ENCODE peak calls at places on chromosomes 2 and 18, in four cellular contexts. H is PC-9, W is HCT116, A is stomach. E is an unnamed sample.

GRCh38 chr2:175877845-175878563 is 124.1 kb downstream of the LNPK start:
- DNase-seq in H (no peak), W (no peak), A (no peak), E (no peak)

GRCh38 chr2:112773510-112773909 is 9.1 kb upstream of the CKAP2L start:
- DNase-seq in H (no peak), W (no peak), A (no peak), E (no peak)

GRCh38 chr2:161946489-161947107 is 127.4 kb downstream of the DPP4 start:
- DNase-seq in H (no peak), W (peak; percentile 38), A (no peak), E (no peak)

GRCh38 chr18:68735498-68736343 is 20.8 kb upstream of the TMX3 start:
- DNase-seq in H (peak; percentile 3), W (peak; percentile 23), A (no peak), E (no peak)

GRCh38 chr18:42271656-42272355 is 316.8 kb downstream of the PIK3C3 start:
- DNase-seq in H (no peak), W (no peak), A (no peak), E (no peak)

GRCh38 chr2:457287-457686 is 169.4 kb upstream of the ALKAL2 start:
- DNase-seq in H (no peak), W (no peak), A (no peak), E (no peak)

GRCh38 chr2:238731961-238732360 is 115.9 kb upstream of the TWIST2 start:
- DNase-seq in H (no peak), W (no peak), A (no peak), E (no peak)

GRCh38 chr2:236588932-236589331 is 19.3 kb downstream of the ACKR3 start:
- DNase-seq in H (no peak), W (no peak), A (no peak), E (no peak)

GRCh38 chr2:85439986-85440385 is 21.5 kb downstream of the SH2D6 start:
- DNase-seq in H (no peak), W (no peak), A (no peak), E (no peak)

GRCh38 chr18:9335255-9336045 is 877 bp downstream of the TWSG1 start:
- DNase-seq in H (no peak), W (no peak), A (no peak), E (no peak)

GRCh38 chr2:165594231-165594934 is 124.9 kb downstream of the CSRNP3 start:
- DNase-seq in H (no peak), W (no peak), A (no peak), E (no peak)

GRCh38 chr2:197889041-197889440 is 84.6 kb downstream of the PLCL1 start:
- DNase-seq in H (no peak), W (no peak), A (no peak), E (no peak)

GRCh38 chr2:239456940-239457339 is 56.1 kb upstream of the HDAC4 start:
- DNase-seq in H (no peak), W (no peak), A (no peak), E (no peak)

GRCh38 chr18:36389811-36390581 is 92.5 kb downstream of the FHOD3 start:
- DNase-seq in H (no peak), W (no peak), A (no peak), E (no peak)
- H3K4me3 ChIP-seq in H (no peak overlapping the region), W (no peak overlapping the region), A (no peak overlapping the region), E (no peak overlapping the region)

DNA sequence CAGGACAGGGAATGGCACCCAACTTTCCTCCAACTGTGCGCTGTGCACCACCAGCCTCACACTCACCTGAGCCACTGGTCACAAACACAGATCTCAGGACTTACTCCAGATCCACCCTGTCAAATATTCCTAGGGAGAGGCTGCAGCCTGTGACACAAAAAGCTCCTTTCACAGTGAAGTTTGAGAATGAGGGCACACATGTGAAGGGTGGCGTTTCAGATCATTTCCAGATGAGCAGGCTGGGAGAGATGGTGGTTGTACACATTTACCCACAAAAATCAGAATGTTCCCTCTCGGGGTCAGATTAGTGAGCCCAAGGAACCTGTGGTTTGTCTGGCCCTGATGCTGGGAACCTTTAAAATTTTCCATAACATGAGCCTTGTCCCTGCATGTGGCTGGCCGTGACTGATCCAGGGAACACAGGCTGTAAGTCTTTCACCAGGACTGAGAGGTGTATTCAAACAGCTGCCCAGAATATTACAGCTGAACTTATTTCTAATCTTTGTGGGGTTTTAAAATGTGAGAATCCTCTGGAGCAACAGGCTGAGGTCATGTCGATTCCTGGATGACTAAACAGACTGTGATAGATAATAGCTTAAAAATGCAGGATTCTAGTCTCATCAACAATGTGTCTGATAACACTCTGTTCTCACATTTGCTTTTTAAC is 35.4 kb downstream of the IL1R2 start:
- DNase-seq in H (no peak), W (no peak), A (no peak), E (no peak)
- H3K4me1 ChIP-seq in H (peaks cover 2% of the 10 kb centered on the region), W (no peaks in the 10 kb centered on the region), A (peaks cover 8% of the 10 kb centered on the region), E (peaks cover 26% of the 10 kb centered on the region)

GRCh38 chr2:240734756-240735155 is 43.1 kb downstream of the AQP12A start:
- DNase-seq in H (no peak), W (no peak), A (no peak), E (no peak)

GRCh38 chr2:240732911-240733622 is 41.4 kb downstream of the AQP12A start:
- DNase-seq in H (no peak), W (no peak), A (no peak), E (no peak)

GRCh38 chr2:240732184-240732583 is 40.5 kb downstream of the AQP12A start:
- DNase-seq in H (no peak), W (no peak), A (no peak), E (no peak)

GRCh38 chr2:240735476-240735875 is 43.8 kb downstream of the AQP12A start:
- DNase-seq in H (no peak), W (no peak), A (no peak), E (no peak)

DNA sequence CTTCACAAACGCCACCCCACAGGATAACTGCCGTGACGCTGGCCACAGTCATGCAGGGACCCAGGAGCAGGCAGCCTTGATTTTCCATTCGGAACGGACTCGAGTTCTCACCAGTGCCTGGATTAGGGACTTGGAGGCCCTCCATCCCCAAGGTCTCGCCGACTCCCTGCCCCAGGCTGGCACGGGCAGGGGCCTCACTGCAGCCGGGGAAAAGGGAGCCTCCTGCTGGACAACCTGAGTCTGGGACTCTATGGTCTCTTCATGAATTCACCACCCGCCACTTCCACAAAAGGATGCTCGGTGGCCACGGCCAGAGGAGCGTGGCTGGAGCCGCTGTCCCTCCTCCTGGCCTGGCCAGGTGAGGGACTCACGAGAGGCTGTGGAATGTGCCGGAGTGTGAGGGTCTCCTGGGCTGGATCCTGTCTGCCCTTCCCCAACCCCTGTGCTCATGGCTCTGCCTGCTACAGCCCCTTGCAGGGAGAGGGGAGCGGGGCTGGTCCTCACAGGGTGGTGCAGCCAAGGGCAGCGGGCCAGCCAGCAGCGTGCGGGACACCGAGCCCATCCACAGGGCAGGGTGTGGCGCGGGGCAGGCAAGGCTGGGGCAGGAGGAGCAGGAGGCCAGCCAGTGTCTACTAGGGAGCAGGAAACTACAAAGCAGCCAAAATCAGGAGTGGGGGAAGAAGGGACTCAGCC is 42.3 kb downstream of the AQP12A start:
- DNase-seq in H (no peak), W (no peak), A (no peak), E (no peak)
- TF ChIP-seq CTCF in H (peak; percentile 41), W (peak; percentile 48), A (no peak), E (no peak)

GRCh38 chr2:54482725-54483124 is 26.6 kb downstream of the SPTBN1 start:
- DNase-seq in H (peak; percentile 70), W (peak; percentile 64), A (no peak), E (no peak)
- H3K4me3 ChIP-seq in H (no peak overlapping the region), W (no peak overlapping the region), A (no peak overlapping the region), E (no peak overlapping the region)

GRCh38 chr2:8524388-8524787 is 157.5 kb upstream of the ID2 start:
- DNase-seq in H (no peak), W (no peak), A (no peak), E (peak; percentile 54)

GRCh38 chr2:8526403-8526696 is 155.5 kb upstream of the ID2 start:
- DNase-seq in H (no peak), W (no peak), A (no peak), E (no peak)

GRCh38 chr2:8525236-8525581 is 156.6 kb upstream of the ID2 start:
- DNase-seq in H (no peak), W (no peak), A (no peak), E (no peak)

GRCh38 chr2:8525582-8526402 is 156.1 kb upstream of the ID2 start:
- DNase-seq in H (peak; percentile 43), W (no peak), A (peak; percentile 93), E (peak; percentile 92)

GRCh38 chr2:8524823-8525222 is 157.0 kb upstream of the ID2 start:
- DNase-seq in H (no peak), W (no peak), A (no peak), E (no peak)
- H3K4me1 ChIP-seq in H (no peaks in the 10 kb centered on the region), W (peaks cover 8% of the 10 kb centered on the region), A (peaks cover 30% of the 10 kb centered on the region), E (peaks cover 26% of the 10 kb centered on the region)